ENCODE peak calls at places on chromosome 11, in six cellular contexts. N, K, Z, W, R and E are unnamed samples.
A peak's percentile ranks its signal among the peaks of the same experiment; 100 is the strongest.

GRCh38 chr11:17314232-17314547 is 37.4 kb upstream of the NCR3LG1 start:
- DNase-seq in N (peak; percentile 78), K (no peak), Z (no peak), W (peak; percentile 78), R (no peak), E (no peak)

GRCh38 chr11:41189711-41190477 is 269.6 kb downstream of the LRRC4C start:
- DNase-seq in N (no peak), K (no peak), Z (no peak), W (no peak), R (no peak), E (no peak)

GRCh38 chr11:121650520-121651266 is 197.9 kb upstream of the SORL1-AS1 start:
- DNase-seq in N (no peak), K (no peak), Z (no peak), W (no peak), R (no peak), E (no peak)

GRCh38 chr11:134606251-134606650 is 194.2 kb upstream of the B3GAT1 start:
- DNase-seq in N (no peak), K (no peak), Z (no peak), W (no peak), R (no peak), E (no peak)

GRCh38 chr11:74466916-74467885 is at the start of gene KCNE3:
- DNase-seq in N (peak; percentile 70), K (no peak), Z (no peak), W (no peak), R (no peak), E (no peak)

GRCh38 chr11:123351375-123351774 is 78.7 kb upstream of the GRAMD1B start:
- DNase-seq in N (peak; percentile 44), K (no peak), Z (no peak), W (no peak), R (peak; percentile 73), E (no peak)

GRCh38 chr11:122375687-122376399 is 259.8 kb upstream of the BLID start:
- DNase-seq in N (peak; percentile 37), K (no peak), Z (no peak), W (no peak), R (no peak), E (peak; percentile 23)

GRCh38 chr11:116853461-116854073 is 16.1 kb upstream of the APOA1 start:
- DNase-seq in N (peak; percentile 82), K (no peak), Z (no peak), W (peak; percentile 64), R (no peak), E (peak; percentile 35)

GRCh38 chr11:61061081-61061826 is 41.0 kb upstream of the CD5 start:
- DNase-seq in N (peak; percentile 6), K (no peak), Z (peak; percentile 88), W (no peak), R (no peak), E (peak; percentile 17)

GRCh38 chr11:57597461-57597892 is at the start of gene SERPING1:
- DNase-seq in N (peak; percentile 77), K (no peak), Z (no peak), W (no peak), R (no peak), E (no peak)

GRCh38 chr11:88293931-88294330 is 43.6 kb downstream of the CTSC start:
- DNase-seq in N (no peak), K (no peak), Z (no peak), W (no peak), R (no peak), E (no peak)

GRCh38 chr11:103202048-103202651 is 92.9 kb downstream of the DYNC2H1 start:
- DNase-seq in N (peak; percentile 69), K (peak; percentile 29), Z (no peak), W (peak; percentile 14), R (no peak), E (no peak)